ENCODE peak calls at places on chromosomes 1 and 21, in seven cellular contexts. C, R, M, I, F, S and U are unnamed samples.

GRCh38 chr1:244896550-244896949 is 32.2 kb upstream of the HNRNPU start:
- DNase-seq in C (no peak), I (peak), F (no peak), S (no peak), M (no peak), R (peak), U (no peak)

GRCh38 chr1:182629674-182630073 is 25.5 kb upstream of the RGS16 start:
- DNase-seq in M (no peak), I (no peak), R (no peak), S (no peak), F (no peak), C (no peak), U (no peak)

GRCh38 chr1:5379176-5379759 is 613.0 kb downstream of the NPHP4 start:
- DNase-seq in C (no peak), R (no peak), S (no peak), M (no peak), F (no peak), I (no peak), U (no peak)

GRCh38 chr1:192826791-192827477 is 18.1 kb downstream of the RGS2 start:
- DNase-seq in S (no peak), R (no peak), F (no peak), C (no peak), M (no peak), I (peak), U (no peak)

GRCh38 chr1:29624320-29624719 is 388.0 kb downstream of the PTPRU start:
- DNase-seq in F (no peak), S (no peak), R (no peak), C (no peak), M (no peak), I (no peak), U (no peak)

GRCh38 chr1:22508329-22508728 is 55.0 kb upstream of the EPHA8 start:
- DNase-seq in I (no peak), M (no peak), S (no peak), C (no peak), F (no peak), R (no peak), U (no peak)

GRCh38 chr1:55698136-55698535 is 483.0 kb upstream of the USP24 start:
- DNase-seq in R (no peak), F (no peak), S (no peak), C (no peak), M (no peak), I (no peak), U (no peak)

GRCh38 chr1:174204697-174205308 is 45.5 kb downstream of the RABGAP1L start:
- DNase-seq in R (no peak), S (no peak), I (no peak), M (no peak), C (no peak), F (no peak), U (no peak)

GRCh38 chr1:37718181-37718900 is 26.0 kb downstream of the CDCA8 start:
- DNase-seq in I (no peak), F (peak), C (no peak), M (no peak), R (no peak), S (no peak), U (no peak)

DNA sequence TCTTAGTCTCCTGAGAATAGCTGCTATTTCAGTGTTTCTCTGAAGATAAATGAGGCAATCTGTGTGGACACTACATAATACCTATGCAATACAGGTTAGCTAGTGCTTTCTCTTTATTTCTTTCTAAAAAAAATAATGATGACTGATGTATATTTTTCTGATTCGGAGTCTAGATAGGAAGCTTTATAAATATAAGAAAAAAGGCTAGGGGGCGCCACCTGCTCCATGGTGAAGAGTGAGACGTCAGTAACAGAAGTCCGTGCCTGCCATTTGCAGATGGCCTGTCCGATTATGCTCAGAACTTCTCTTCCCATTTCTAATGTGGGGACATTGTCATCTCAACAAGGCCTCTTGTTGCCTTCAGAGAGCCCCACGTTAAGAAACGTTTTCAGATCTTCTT is 26.4 kb downstream of the QSOX1 start:
- DNase-seq in I (peak), R (no peak), S (no peak), C (peak), M (no peak), F (peak), U (no peak)
- TF ChIP-seq CTCF in I (peak), R (peak), S (peak), C (peak), M (no peak), F (peak), U (peak)

DNA sequence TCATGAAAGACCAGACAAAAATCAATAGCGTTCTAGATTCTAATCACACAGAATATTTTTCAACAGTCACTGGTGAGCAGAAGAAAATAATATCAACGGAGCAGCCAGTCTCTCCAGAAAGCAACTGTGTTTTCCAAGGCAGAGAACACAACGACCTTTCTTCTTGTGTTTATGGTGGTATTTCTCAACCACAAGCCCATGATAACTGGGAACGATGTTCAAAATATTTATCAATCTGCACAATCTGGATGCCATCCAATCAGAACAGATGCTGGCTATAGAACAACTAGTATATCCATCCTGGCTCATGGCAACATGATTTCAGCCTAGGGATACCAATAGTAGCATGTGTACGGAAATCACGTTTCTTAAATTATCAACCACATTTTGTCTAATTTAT is 162.7 kb upstream of the RUNX1 start:
- DNase-seq in S (no peak), C (no peak), R (no peak), F (no peak), I (peak), M (no peak), U (no peak)
- TF ChIP-seq CTCF in S (no peak), C (no peak), R (no peak), F (no peak), I (no peak), M (no peak), U (no peak)

GRCh38 chr21:31457675-31458074 is 113.6 kb upstream of the TIAM1 start:
- DNase-seq in R (no peak), S (no peak), C (no peak), M (no peak), F (no peak), I (no peak), U (no peak)
- TF ChIP-seq CTCF in R (no peak), S (no peak), C (peak), M (no peak), F (no peak), I (no peak), U (peak)

GRCh38 chr1:19179597-19180271 is 30.3 kb downstream of the UBR4 start:
- DNase-seq in I (peak), M (no peak), F (no peak), C (no peak), S (no peak), R (no peak), U (no peak)
- TF ChIP-seq CTCF in I (peak), M (no peak), F (peak), C (no peak), S (no peak), R (peak), U (peak)